ENCODE peak calls at places on chromosomes 1 and 21, in four cellular contexts. C, U, Y and V are unnamed samples.

GRCh38 chr21:26130249-26130896 is 40.2 kb downstream of the APP start:
- DNase-seq in C (peak; percentile 76), U (no peak), Y (peak; percentile 82), V (peak; percentile 68)

GRCh38 chr1:236552096-236552495 is 28.3 kb downstream of the LGALS8 start:
- DNase-seq in C (no peak), U (no peak), Y (no peak), V (no peak)

GRCh38 chr1:29579821-29580425 is 343.6 kb downstream of the PTPRU start:
- DNase-seq in C (peak; percentile 66), U (no peak), Y (peak; percentile 85), V (peak; percentile 71)

GRCh38 chr1:59204001-59204400 is 92.9 kb upstream of the FGGY start:
- DNase-seq in C (peak; percentile 56), U (no peak), Y (peak; percentile 32), V (peak; percentile 69)

GRCh38 chr1:15110867-15111230 is 42.7 kb upstream of the TMEM51 start:
- DNase-seq in C (no peak), U (peak; percentile 30), Y (no peak), V (no peak)

GRCh38 chr1:30746212-30747027 is 11.2 kb downstream of the LAPTM5 start:
- DNase-seq in C (no peak), U (no peak), Y (no peak), V (no peak)

GRCh38 chr1:167516404-167517388 is 1.6 kb downstream of the CD247 start:
- DNase-seq in C (no peak), U (no peak), Y (no peak), V (no peak)

GRCh38 chr1:12562955-12563576 is 54.9 kb downstream of the DHRS3 start:
- DNase-seq in C (no peak), U (no peak), Y (no peak), V (no peak)

GRCh38 chr1:178379807-178380206 is 117.0 kb downstream of the CLEC20A start:
- DNase-seq in C (no peak), U (peak; percentile 57), Y (no peak), V (no peak)

GRCh38 chr1:226569879-226570547 is 21.4 kb downstream of the STUM start:
- DNase-seq in C (no peak), U (peak; percentile 80), Y (no peak), V (no peak)

GRCh38 chr1:67285780-67286488 is 21.7 kb upstream of the IL12RB2 start:
- DNase-seq in C (no peak), U (no peak), Y (no peak), V (no peak)

GRCh38 chr1:41246568-41246967 is 4.5 kb upstream of the SCMH1 start:
- DNase-seq in C (no peak), U (no peak), Y (no peak), V (no peak)

GRCh38 chr1:59125711-59126320 is 171.1 kb upstream of the FGGY start:
- DNase-seq in C (no peak), U (no peak), Y (no peak), V (no peak)

GRCh38 chr1:223741861-223742260 is 29.5 kb downstream of the CAPN2 start:
- DNase-seq in C (no peak), U (no peak), Y (peak; percentile 77), V (no peak)

GRCh38 chr1:77671836-77672235 is 10.6 kb downstream of the ZZZ3 start:
- DNase-seq in C (peak; percentile 28), U (no peak), Y (peak; percentile 53), V (peak; percentile 53)

GRCh38 chr1:196486346-196486745 is 121.9 kb downstream of the KCNT2 start:
- DNase-seq in C (no peak), U (no peak), Y (no peak), V (no peak)

GRCh38 chr1:158101944-158102343 is 78.8 kb upstream of the CD1D start:
- DNase-seq in C (no peak), U (no peak), Y (peak; percentile 71), V (no peak)

GRCh38 chr1:158105342-158105741 is 75.4 kb upstream of the CD1D start:
- DNase-seq in C (no peak), U (no peak), Y (no peak), V (no peak)

GRCh38 chr1:158103275-158103674 is 77.4 kb upstream of the CD1D start:
- DNase-seq in C (no peak), U (no peak), Y (no peak), V (no peak)

GRCh38 chr1:158104891-158105290 is 75.8 kb upstream of the CD1D start:
- DNase-seq in C (no peak), U (no peak), Y (no peak), V (no peak)

DNA sequence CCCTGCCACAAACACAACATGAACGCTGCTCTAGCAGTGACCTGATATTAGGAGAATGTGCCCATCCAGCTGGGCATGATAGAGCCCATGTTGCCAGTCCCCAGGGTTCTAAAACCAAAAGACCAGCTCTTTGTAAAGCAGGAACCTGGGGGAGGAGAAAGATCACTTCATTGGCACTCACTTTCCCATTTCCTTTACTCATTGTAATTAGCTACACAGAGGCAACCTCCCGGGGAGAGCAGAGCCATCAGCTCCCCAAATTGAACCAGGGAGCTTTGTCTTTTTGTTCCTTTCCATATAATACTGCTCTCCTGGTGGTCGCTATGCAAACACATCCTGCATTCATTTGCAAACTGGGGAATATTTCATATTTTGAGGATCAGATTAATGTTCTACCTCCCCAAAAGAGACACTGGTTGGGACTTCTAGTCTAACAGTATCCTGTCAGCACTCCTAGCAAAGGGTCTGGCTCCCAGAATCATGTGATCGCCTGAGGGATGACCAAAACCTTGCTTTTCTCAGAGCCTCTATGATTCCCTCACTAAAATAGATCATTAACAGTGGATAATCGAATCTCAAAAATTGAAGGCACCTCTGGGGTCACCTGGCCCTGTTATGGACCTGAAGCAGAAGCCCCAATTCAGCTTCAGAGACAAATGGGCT is 76.7 kb upstream of the CD1D start:
- DNase-seq in C (no peak), U (no peak), Y (no peak), V (no peak)
- H3K4me1 ChIP-seq in C (peaks cover 17% of the 10 kb centered on the region), U (peaks cover 4% of the 10 kb centered on the region), Y (peaks cover 4% of the 10 kb centered on the region), V (peaks cover 31% of the 10 kb centered on the region)

GRCh38 chr1:13703128-13703513 is 3.1 kb downstream of the PRDM2 start:
- DNase-seq in C (no peak), U (no peak), Y (no peak), V (no peak)
- H3K9ac ChIP-seq in C (no peak overlapping the region), U (no peak overlapping the region), Y (no peak overlapping the region), V (no peak overlapping the region)

GRCh38 chr1:155698382-155699038 is 9.6 kb downstream of the DAP3 start:
- DNase-seq in C (peak; percentile 15), U (no peak), Y (peak; percentile 71), V (peak; percentile 38)
- H3K4me1 ChIP-seq in C (no peaks in the 10 kb centered on the region), U (peaks cover 21% of the 10 kb centered on the region), Y (peaks cover 2% of the 10 kb centered on the region), V (peaks cover 15% of the 10 kb centered on the region)

DNA sequence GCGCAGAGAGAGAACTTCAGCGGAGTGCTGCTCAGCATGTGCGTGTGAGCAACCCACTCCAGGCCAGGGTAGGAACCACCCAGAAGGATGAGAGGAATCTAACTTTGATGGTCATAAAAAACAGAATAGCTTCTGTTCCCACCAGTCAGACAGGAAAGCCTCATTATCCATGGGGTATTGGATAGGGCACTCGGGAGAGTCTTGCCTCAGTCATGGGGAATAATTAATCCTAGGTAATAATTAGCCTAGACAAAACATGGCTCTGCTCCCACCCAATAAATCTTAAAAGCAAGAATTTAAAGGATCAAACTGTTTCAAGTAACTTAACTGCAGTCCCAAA is 35.3 kb downstream of the LDLRAD1 start:
- DNase-seq in C (no peak), U (no peak), Y (no peak), V (no peak)
- H3K9ac ChIP-seq in C (no peak overlapping the region), U (peak overlapping the region; percentile 86), Y (peak overlapping the region; percentile 72), V (peak overlapping the region; percentile 79)

DNA sequence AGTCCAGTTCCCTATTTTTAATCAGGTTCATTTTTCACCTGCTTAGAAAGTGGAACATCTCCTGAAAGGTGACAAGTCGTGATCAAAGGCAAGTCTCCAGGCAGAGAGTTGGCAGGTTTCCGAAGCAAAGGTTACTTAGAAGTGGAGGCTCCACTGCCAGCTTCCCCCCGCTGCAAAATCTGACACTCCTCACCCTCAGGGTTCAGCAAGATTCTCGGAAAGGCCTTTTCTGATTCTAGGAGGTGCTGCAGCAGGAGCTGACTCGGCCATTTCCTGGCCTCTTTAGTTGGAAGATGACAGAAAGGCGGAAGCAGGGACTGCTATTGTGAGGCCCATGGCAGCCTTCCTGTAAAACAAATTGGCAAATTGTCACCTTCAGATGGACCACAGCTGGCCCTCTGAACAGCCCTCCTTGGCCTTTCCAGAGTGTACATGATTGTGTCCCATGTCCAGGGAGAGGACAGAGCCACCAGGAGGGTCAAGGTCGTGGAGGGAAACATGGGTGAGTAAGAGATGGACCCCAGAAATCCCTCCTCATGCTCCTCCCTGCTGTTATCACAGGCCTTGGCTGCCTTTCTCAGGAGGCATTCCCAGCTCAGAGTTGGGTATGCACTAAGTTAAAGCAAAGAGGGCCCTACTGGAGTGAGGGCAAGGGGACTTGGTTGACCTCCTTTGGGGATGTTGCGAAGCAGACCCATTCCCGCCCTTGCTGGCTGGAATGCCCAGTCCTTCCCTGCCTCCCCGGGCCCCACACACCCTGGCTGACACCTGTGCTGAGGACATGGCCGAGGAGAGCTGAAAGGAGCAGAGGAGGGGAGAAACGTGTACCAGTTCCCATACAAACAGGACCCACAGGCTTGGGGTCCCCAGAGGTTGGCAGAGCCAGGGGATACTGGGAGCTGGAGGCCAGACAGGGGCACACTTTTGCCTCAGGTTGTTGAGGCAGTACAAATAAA is 115.5 kb upstream of the IRF2BP2 start:
- DNase-seq in C (peak; percentile 28), U (no peak), Y (no peak), V (no peak)
- H3K4me1 ChIP-seq in C (peaks cover 37% of the 10 kb centered on the region), U (peaks cover 91% of the 10 kb centered on the region), Y (peaks cover 57% of the 10 kb centered on the region), V (peaks cover 46% of the 10 kb centered on the region)